ENCODE peak calls at places on chromosome 13, in seven cellular contexts. Q is COR-L47; I is left ventricle myocardium superior; E is stimulated activated CD8-positive, alpha-beta memory T cell treated with anti-CD3 and anti-CD28 coated beads, Interleukin-12 subunit alpha, Interleukin-12 subunit beta, amount 100 ng/mL, for 4 hours; C is mesenchymal stem cell; D is HT1080; J is left lung. V is an unnamed sample.

GRCh38 chr13:113404723-113405471 is 41.0 kb upstream of the GRTP1 start:
- DNase-seq in Q (peak; percentile 76), I (no peak), E (no peak), C (no peak), D (no peak), J (peak; percentile 67), V (peak; percentile 75)

GRCh38 chr13:80276371-80277289 is 64.3 kb downstream of the SPRY2 start:
- DNase-seq in Q (peak; percentile 91), I (no peak), E (no peak), C (no peak), D (peak; percentile 41), J (no peak), V (no peak)

GRCh38 chr13:62838891-62839290 is 1423.2 kb upstream of the PCDH20 start:
- DNase-seq in Q (no peak), I (no peak), E (no peak), C (no peak), D (no peak), J (no peak), V (no peak)

GRCh38 chr13:99665716-99666115 is 164.4 kb downstream of the TM9SF2 start:
- DNase-seq in Q (no peak), I (no peak), E (no peak), C (no peak), D (no peak), J (no peak), V (no peak)

GRCh38 chr13:72390909-72391308 is 336.5 kb downstream of the MZT1 start:
- DNase-seq in Q (no peak), I (no peak), E (no peak), C (no peak), D (peak; percentile 91), J (no peak), V (no peak)

GRCh38 chr13:39602614-39603366 is at the start of gene LHFPL6:
- DNase-seq in Q (peak; percentile 77), I (peak; percentile 93), E (peak; percentile 5), C (peak; percentile 92), D (peak; percentile 78), J (peak; percentile 92), V (peak; percentile 93)

GRCh38 chr13:30755678-30756077 is 20.3 kb downstream of the ALOX5AP start:
- DNase-seq in Q (no peak), I (no peak), E (no peak), C (no peak), D (no peak), J (no peak), V (no peak)

GRCh38 chr13:111115841-111116500 is 861 bp downstream of the ARHGEF7 start:
- DNase-seq in Q (peak; percentile 31), I (peak; percentile 74), E (no peak), C (peak; percentile 94), D (no peak), J (no peak), V (no peak)

GRCh38 chr13:111210488-111210887 is 95.4 kb downstream of the ARHGEF7 start:
- DNase-seq in Q (no peak), I (peak; percentile 74), E (no peak), C (peak; percentile 89), D (peak; percentile 57), J (peak; percentile 86), V (no peak)

GRCh38 chr13:50843256-50844043 is at the start of gene DLEU7:
- DNase-seq in Q (no peak), I (peak; percentile 28), E (no peak), C (no peak), D (no peak), J (peak; percentile 78), V (no peak)